ENCODE peak calls at places on chromosomes 11 and 22, in four cellular contexts. P is H1, L is GM12878, H is K562. K is an unnamed sample.

GRCh38 chr22:30869996-30870395 is 98.6 kb downstream of the MORC2 start:
- DNase-seq in P (no peak), L (no peak), H (no peak), K (no peak)

GRCh38 chr11:33893711-33894401 is 2.0 kb upstream of the LMO2 start:
- DNase-seq in P (no peak), L (peak), H (peak), K (no peak)

GRCh38 chr22:23781533-23781932 is 5.2 kb upstream of the SMARCB1 start:
- DNase-seq in P (no peak), L (no peak), H (no peak), K (no peak)

GRCh38 chr11:41978951-41979350 is 519.5 kb upstream of the LRRC4C start:
- DNase-seq in P (no peak), L (no peak), H (no peak), K (no peak)

GRCh38 chr22:50529416-50530279 is at the start of gene TYMP:
- DNase-seq in P (peak), L (no peak), H (no peak), K (peak)

GRCh38 chr11:69444381-69445130 is 36.9 kb upstream of the LINC01488 start:
- DNase-seq in P (peak), L (no peak), H (peak), K (peak)

GRCh38 chr11:94855666-94856065 is 87.5 kb downstream of the AMOTL1 start:
- DNase-seq in P (no peak), L (no peak), H (no peak), K (no peak)

GRCh38 chr11:60018058-60018457 is 1.1 kb downstream of the OOSP4B start:
- DNase-seq in P (no peak), L (no peak), H (no peak), K (no peak)

GRCh38 chr11:13000721-13001120 is 8.4 kb upstream of the RASSF10 start:
- DNase-seq in P (no peak), L (no peak), H (no peak), K (no peak)

GRCh38 chr11:110317516-110317932 is 21.1 kb upstream of the RDX start:
- DNase-seq in P (no peak), L (no peak), H (peak), K (no peak)

GRCh38 chr11:75032550-75032935 is 43.8 kb downstream of the NEU3 start:
- DNase-seq in P (peak), L (no peak), H (no peak), K (no peak)

GRCh38 chr11:75576445-75577049 is 14.5 kb downstream of the SERPINH1 start:
- DNase-seq in P (no peak), L (peak), H (no peak), K (no peak)

GRCh38 chr22:24023204-24023789 is 12.2 kb downstream of the CABIN1 start:
- DNase-seq in P (no peak), L (no peak), H (no peak), K (no peak)

GRCh38 chr22:47392054-47392347 is 629.6 kb downstream of the TBC1D22A start:
- DNase-seq in P (no peak), L (no peak), H (no peak), K (no peak)

GRCh38 chr11:13939952-13940610 is 22.4 kb upstream of the SPON1 start:
- DNase-seq in P (no peak), L (no peak), H (no peak), K (no peak)

GRCh38 chr22:50507421-50507990 is at the start of gene LMF2:
- DNase-seq in P (peak), L (no peak), H (no peak), K (peak)

GRCh38 chr11:630871-631270 is 3.9 kb upstream of the SCT start:
- DNase-seq in P (no peak), L (no peak), H (no peak), K (no peak)

GRCh38 chr11:69416123-69416475 is 65.4 kb upstream of the LINC01488 start:
- DNase-seq in P (no peak), L (no peak), H (no peak), K (no peak)

GRCh38 chr22:42803454-42803853 is 53.6 kb downstream of the ARFGAP3 start:
- DNase-seq in P (no peak), L (no peak), H (no peak), K (no peak)

GRCh38 chr22:22214819-22215329 is 29.7 kb upstream of the VPREB1 start:
- DNase-seq in P (no peak), L (no peak), H (no peak), K (peak)

GRCh38 chr11:3203221-3204043 is 15.2 kb downstream of the MRGPRG start:
- DNase-seq in P (no peak), L (no peak), H (no peak), K (no peak)

GRCh38 chr11:47350315-47350714 is 2.2 kb downstream of the MYBPC3 start:
- DNase-seq in P (no peak), L (no peak), H (no peak), K (no peak)

GRCh38 chr11:124946735-124947141 is 7.3 kb upstream of the CCDC15 start:
- DNase-seq in P (no peak), L (no peak), H (no peak), K (no peak)

GRCh38 chr11:131397666-131398065 is 27.3 kb downstream of the NTM start:
- DNase-seq in P (no peak), L (no peak), H (no peak), K (no peak)
- TF ChIP-seq SP1 in P (no peak), L (no peak), H (no peak), K (no peak)

GRCh38 chr11:85685131-85685819 is 720 bp downstream of the CCDC89 start:
- DNase-seq in P (no peak), L (no peak), H (no peak), K (no peak)
- TF ChIP-seq HDAC6 in P (no peak), L (no peak), H (no peak), K (no peak)

GRCh38 chr11:121446752-121447156 is 5.4 kb upstream of the SORL1 start:
- DNase-seq in P (no peak), L (no peak), H (no peak), K (peak)
- TF ChIP-seq SP1 in P (no peak), L (no peak), H (no peak), K (no peak)

GRCh38 chr11:10862446-10862845 is 4.6 kb upstream of the ZBED5 start:
- DNase-seq in P (no peak), L (no peak), H (no peak), K (no peak)

GRCh38 chr11:10868375-10868774 is 10.5 kb upstream of the ZBED5 start:
- DNase-seq in P (no peak), L (no peak), H (no peak), K (no peak)

GRCh38 chr11:10865837-10866270 is 8.0 kb upstream of the ZBED5 start:
- DNase-seq in P (no peak), L (no peak), H (no peak), K (no peak)

GRCh38 chr11:10864688-10865087 is 6.8 kb upstream of the ZBED5 start:
- DNase-seq in P (no peak), L (no peak), H (no peak), K (no peak)

GRCh38 chr11:10866893-10867331 is 9.1 kb upstream of the ZBED5 start:
- DNase-seq in P (no peak), L (no peak), H (peak), K (no peak)
- TF ChIP-seq HDAC6 in P (no peak), L (no peak), H (no peak), K (no peak)

GRCh38 chr22:44305455-44305854 is 7.3 kb downstream of the SHISAL1 start:
- DNase-seq in P (no peak), L (no peak), H (no peak), K (no peak)

GRCh38 chr22:44309647-44310046 is 3.1 kb downstream of the SHISAL1 start:
- DNase-seq in P (no peak), L (no peak), H (no peak), K (no peak)

GRCh38 chr22:44309137-44309536 is 3.6 kb downstream of the SHISAL1 start:
- DNase-seq in P (no peak), L (no peak), H (no peak), K (no peak)

GRCh38 chr22:44305888-44306287 is 6.9 kb downstream of the SHISAL1 start:
- DNase-seq in P (no peak), L (no peak), H (no peak), K (no peak)

DNA sequence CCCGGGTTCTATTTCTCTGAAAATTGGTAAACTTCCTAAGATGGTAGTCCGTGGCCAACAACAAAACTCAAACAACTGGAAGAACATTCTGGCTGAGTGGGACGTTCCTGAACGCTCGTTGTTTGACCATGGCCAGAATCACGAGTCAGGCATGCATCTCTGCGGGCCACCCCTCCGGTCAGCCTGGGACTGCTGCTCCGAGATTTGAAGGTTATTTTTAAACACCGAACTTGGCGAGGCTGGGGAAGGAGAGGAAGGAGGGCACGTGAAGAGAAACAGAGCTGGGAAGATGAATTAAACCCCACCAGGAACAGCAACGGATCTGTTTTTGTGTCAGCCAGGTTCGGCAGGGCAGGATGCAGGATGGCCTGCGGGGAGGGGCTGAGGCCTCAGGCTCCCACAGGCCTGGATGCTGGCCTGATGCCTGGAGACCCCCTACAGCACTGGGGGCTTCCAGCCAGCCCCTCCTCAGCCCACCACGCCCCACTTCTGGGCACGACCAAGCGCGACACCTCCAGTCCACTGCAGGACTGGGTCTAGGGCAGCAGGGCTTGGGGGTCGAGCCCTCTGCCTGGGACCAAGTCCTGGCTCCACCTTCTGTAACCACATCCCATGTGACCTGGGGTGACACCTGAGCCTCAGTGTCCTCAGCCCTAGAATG is 5.1 kb downstream of the SHISAL1 start:
- DNase-seq in P (no peak), L (no peak), H (no peak), K (no peak)
- TF ChIP-seq SP1 in P (no peak), L (no peak), H (no peak), K (no peak)

DNA sequence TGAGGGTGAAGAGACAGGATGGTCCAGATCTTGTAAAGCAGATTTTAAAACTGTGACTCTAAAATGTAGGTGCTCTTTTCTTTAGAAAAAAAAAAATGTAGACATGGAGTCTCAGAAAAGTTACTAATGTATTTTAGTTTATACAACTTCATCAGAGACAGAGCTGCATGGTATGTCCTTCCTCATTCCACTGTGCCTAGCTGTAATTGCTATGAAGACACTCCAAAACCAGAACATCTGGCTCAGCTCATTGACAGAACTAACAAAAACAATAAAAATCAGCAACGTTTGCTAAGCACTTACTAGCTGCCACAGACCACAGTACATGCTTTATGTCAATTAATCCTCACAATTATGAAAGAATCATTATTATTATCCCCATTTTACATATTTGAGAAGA is 160.7 kb downstream of the BARX2 start:
- DNase-seq in P (no peak), L (no peak), H (no peak), K (no peak)
- TF ChIP-seq HDAC6 in P (no peak), L (no peak), H (no peak), K (no peak)

GRCh38 chr22:27377901-27378300 is 423.7 kb downstream of the MN1 start:
- DNase-seq in P (no peak), L (no peak), H (no peak), K (no peak)
- TF ChIP-seq SP1 in P (no peak), L (no peak), H (no peak), K (no peak)